ENCODE peak calls at places on chromosomes 4 and X, in four cellular contexts. D, C, R and U are unnamed samples.

GRCh38 chr4:27000820-27001219 is 140.2 kb downstream of the STIM2 start:
- DNase-seq in D (no peak), C (no peak), R (no peak), U (peak; percentile 31)

GRCh38 chr4:39808231-39808749 is 110.4 kb downstream of the UBE2K start:
- DNase-seq in D (no peak), C (no peak), R (no peak), U (no peak)

GRCh38 chr4:152244659-152245058 is 291.2 kb downstream of the FBXW7 start:
- DNase-seq in D (no peak), C (no peak), R (no peak), U (no peak)

GRCh38 chr4:3226467-3226866 is 22.5 kb upstream of the MSANTD1 start:
- DNase-seq in D (no peak), C (peak; percentile 22), R (no peak), U (no peak)

GRCh38 chr4:113972781-113973180 is 6.7 kb downstream of the ARSJ start:
- DNase-seq in D (no peak), C (no peak), R (no peak), U (no peak)

GRCh38 chrX:49838374-49838773 is 9.3 kb downstream of the PAGE4 start:
- DNase-seq in D (peak; percentile 8), C (no peak), R (no peak), U (no peak)

GRCh38 chrX:17595456-17596035 is 141.7 kb upstream of the SCML1 start:
- DNase-seq in D (no peak), C (peak; percentile 20), R (no peak), U (no peak)

GRCh38 chrX:11059923-11060322 is 51.2 kb upstream of the HCCS start:
- DNase-seq in D (no peak), C (no peak), R (no peak), U (no peak)

GRCh38 chr4:13173974-13174373 is 310.2 kb downstream of the RAB28 start:
- DNase-seq in D (no peak), C (peak; percentile 44), R (no peak), U (no peak)

GRCh38 chr4:132195181-132195580 is 953.9 kb upstream of the PCDH10 start:
- DNase-seq in D (no peak), C (no peak), R (no peak), U (no peak)

GRCh38 chrX:68659385-68659784 is 11.9 kb downstream of the STARD8 start:
- DNase-seq in D (no peak), C (no peak), R (no peak), U (no peak)

GRCh38 chr4:188143731-188144130 is 4.5 kb downstream of the TRIML1 start:
- DNase-seq in D (no peak), C (no peak), R (no peak), U (no peak)

GRCh38 chr4:43337707-43338106 is 445.2 kb downstream of the GRXCR1 start:
- DNase-seq in D (no peak), C (no peak), R (no peak), U (no peak)

GRCh38 chr4:1354136-1354982 is 7.4 kb downstream of the UVSSA start:
- DNase-seq in D (no peak), C (no peak), R (no peak), U (no peak)

GRCh38 chr4:1403591-1404572 is 2.4 kb downstream of the NKX1-1 start:
- DNase-seq in D (no peak), C (no peak), R (no peak), U (no peak)

GRCh38 chr4:56386091-56386490 is 1.2 kb downstream of the AASDH start:
- DNase-seq in D (no peak), C (no peak), R (no peak), U (no peak)

GRCh38 chr4:119081943-119082342 is 53.7 kb upstream of the MYOZ2 start:
- DNase-seq in D (no peak), C (no peak), R (no peak), U (no peak)

GRCh38 chr4:17276821-17277220 is 235.1 kb downstream of the QDPR start:
- DNase-seq in D (no peak), C (peak; percentile 13), R (no peak), U (no peak)

GRCh38 chr4:94595880-94596483 is 144.2 kb downstream of the PDLIM5 start:
- DNase-seq in D (peak; percentile 13), C (no peak), R (no peak), U (peak; percentile 10)

GRCh38 chr4:134708616-134709015 is 507.0 kb upstream of the PABPC4L start:
- DNase-seq in D (no peak), C (no peak), R (no peak), U (peak; percentile 29)

GRCh38 chr4:188346171-188346809 is 207.0 kb downstream of the TRIML1 start:
- DNase-seq in D (no peak), C (no peak), R (no peak), U (no peak)